ENCODE peak calls at places on chromosomes 7 and 10, in eight cellular contexts. T is PC-9, O is neural progenitor cell, Z is GM23248, L is OCI-LY7, Y is IMR-90, B is mesendoderm, K is H9. E is an unnamed sample.

GRCh38 chr7:33423646-33424020 is 294.3 kb downstream of the BBS9 start:
- DNase-seq in Z (no peak), B (peak; percentile 67), O (peak; percentile 30), T (no peak), L (peak; percentile 26), Y (no peak), K (no peak), E (no peak)

GRCh38 chr10:100907175-100907574 is 5.6 kb upstream of the SLF2 start:
- DNase-seq in B (no peak), O (no peak), T (no peak), L (no peak), Z (no peak), K (no peak), Y (no peak), E (no peak)

GRCh38 chr7:80588591-80588990 is 49.9 kb upstream of the CD36 start:
- DNase-seq in Z (peak; percentile 39), L (no peak), K (no peak), T (no peak), Y (peak; percentile 47), O (no peak), B (peak; percentile 11), E (no peak)

GRCh38 chr7:130632111-130632510 is 36.4 kb downstream of the COPG2 start:
- DNase-seq in L (no peak), B (no peak), Y (peak; percentile 72), K (no peak), O (no peak), Z (peak; percentile 45), T (no peak), E (no peak)

GRCh38 chr7:120805636-120806388 is 52.1 kb downstream of the TSPAN12 start:
- DNase-seq in O (peak; percentile 80), L (peak; percentile 66), B (peak; percentile 81), Y (peak; percentile 61), Z (peak; percentile 62), K (peak; percentile 63), T (peak; percentile 51), E (peak; percentile 74)

GRCh38 chr7:107879400-107880035 is 11.5 kb upstream of the DLD start:
- DNase-seq in L (peak; percentile 63), O (peak; percentile 65), B (peak; percentile 70), Y (peak; percentile 69), K (no peak), Z (peak; percentile 79), T (peak; percentile 39), E (peak; percentile 75)

GRCh38 chr10:20956843-20957242 is 59.7 kb upstream of the NEBL start:
- DNase-seq in B (no peak), K (no peak), O (no peak), Z (no peak), T (no peak), L (no peak), Y (no peak), E (no peak)

GRCh38 chr10:56596257-56596656 is 235.2 kb upstream of the ZWINT start:
- DNase-seq in O (no peak), T (no peak), L (no peak), Y (no peak), Z (no peak), B (no peak), K (no peak), E (no peak)

GRCh38 chr7:139683137-139683871 is 94.5 kb downstream of the HIPK2 start:
- DNase-seq in O (no peak), L (no peak), B (peak; percentile 87), T (no peak), Y (peak; percentile 61), K (no peak), Z (peak; percentile 58), E (no peak)

GRCh38 chr7:604038-604883 is 84.6 kb upstream of the PDGFA start:
- DNase-seq in B (peak; percentile 78), L (no peak), T (peak; percentile 8), Z (peak; percentile 18), Y (peak; percentile 54), O (no peak), K (no peak), E (no peak)

GRCh38 chr7:141654551-141654950 is 47.4 kb downstream of the DENND11 start:
- DNase-seq in O (peak; percentile 88), B (peak; percentile 92), Z (peak; percentile 78), L (peak; percentile 61), K (peak; percentile 76), Y (peak; percentile 69), T (peak; percentile 69), E (peak; percentile 79)

GRCh38 chr10:14453593-14453992 is 122.9 kb upstream of the FRMD4A start:
- DNase-seq in L (no peak), T (no peak), Z (no peak), O (no peak), K (no peak), B (no peak), Y (no peak), E (no peak)

GRCh38 chr10:129586897-129587443 is 119.9 kb downstream of the MGMT start:
- DNase-seq in L (peak; percentile 18), T (no peak), O (no peak), B (peak; percentile 26), K (no peak), Z (peak; percentile 23), Y (peak; percentile 1), E (no peak)

GRCh38 chr7:97731736-97732370 is at the start of gene TAC1:
- DNase-seq in Y (no peak), K (peak; percentile 68), O (peak; percentile 79), T (no peak), B (peak; percentile 74), L (no peak), Z (peak; percentile 32), E (peak; percentile 35)

GRCh38 chr10:98276316-98276715 is 8.3 kb upstream of the LOXL4 start:
- DNase-seq in O (no peak), K (no peak), B (no peak), Y (no peak), L (no peak), Z (no peak), T (no peak), E (no peak)

GRCh38 chr10:15180736-15181135 is 12.2 kb upstream of the NMT2 start:
- DNase-seq in O (no peak), B (no peak), Z (peak; percentile 54), K (no peak), Y (no peak), L (no peak), T (no peak), E (no peak)

GRCh38 chr10:114387784-114388183 is 16.5 kb downstream of the AFAP1L2 start:
- DNase-seq in T (no peak), O (peak; percentile 23), L (no peak), K (no peak), Z (no peak), Y (no peak), B (no peak), E (no peak)

DNA sequence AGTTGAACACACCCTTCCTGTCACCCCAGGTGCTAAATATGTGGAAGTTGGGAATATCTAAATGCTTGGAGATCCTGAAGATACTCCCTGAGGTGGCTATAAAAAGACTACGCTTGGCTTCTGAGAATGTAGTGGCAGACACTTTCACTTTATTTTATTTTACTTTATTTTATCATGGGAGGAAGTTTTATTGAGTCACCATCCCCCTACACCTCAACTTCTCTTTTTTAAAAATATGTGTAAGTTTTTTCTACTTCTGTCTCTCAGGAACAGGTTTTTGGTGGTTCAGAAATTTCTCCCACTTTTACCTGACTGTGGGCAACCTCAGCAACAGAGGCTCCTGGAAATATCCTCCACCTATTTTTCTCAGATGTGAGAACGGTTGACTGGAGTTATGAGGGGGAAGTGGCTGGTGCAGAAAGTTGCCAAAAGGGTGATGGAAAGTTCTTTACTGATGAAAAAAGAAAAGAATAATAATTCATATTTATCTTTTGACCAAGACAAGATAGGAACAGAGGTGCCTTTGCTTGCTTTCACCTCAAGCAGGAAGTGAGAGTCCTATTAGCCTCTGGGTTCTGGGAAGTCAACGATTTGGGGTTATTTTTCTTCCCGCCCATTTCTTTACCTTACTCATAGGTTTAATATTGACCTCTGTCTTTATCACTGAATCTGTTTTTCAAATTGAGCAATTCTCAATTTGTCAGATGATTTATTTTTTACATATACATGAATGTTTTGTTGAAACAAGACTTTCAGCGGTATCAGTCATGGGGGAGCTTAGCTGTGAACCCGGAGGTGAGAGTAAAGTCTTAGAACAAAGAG is 103.6 kb downstream of the AHR start:
- DNase-seq in Z (no peak), K (no peak), T (no peak), Y (no peak), O (no peak), L (no peak), B (no peak), E (no peak)
- H3K4me2 ChIP-seq in Z (no peak overlapping the region), K (no peak overlapping the region), T (no peak overlapping the region), Y (no peak overlapping the region), O (no peak overlapping the region), L (no peak overlapping the region), B (no peak overlapping the region), E (no peak overlapping the region)

DNA sequence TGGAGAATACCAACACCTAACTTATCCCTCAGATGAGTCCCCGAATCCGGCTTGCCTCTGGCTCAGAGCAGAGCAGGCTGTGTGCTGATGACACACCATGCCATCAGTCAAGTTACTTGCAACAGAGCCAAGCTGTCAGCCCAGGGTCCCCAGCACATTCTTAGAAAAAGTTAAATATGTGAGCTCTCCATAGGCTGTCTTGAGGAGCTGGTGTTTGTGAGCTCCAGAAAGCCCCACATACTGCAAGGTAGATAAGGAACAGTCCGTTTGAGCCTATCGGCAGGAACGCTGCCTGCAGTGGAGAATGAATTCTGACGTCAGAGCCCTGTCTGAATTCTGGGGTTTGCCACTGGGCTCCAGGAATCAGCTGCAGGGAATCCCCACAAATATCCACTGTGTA is 3.8 kb downstream of the SFXN4 start:
- DNase-seq in T (no peak), Z (peak; percentile 65), B (no peak), O (no peak), K (no peak), L (no peak), Y (peak; percentile 76), E (no peak)
- H3K4me2 ChIP-seq in T (no peak overlapping the region), Z (peak overlapping the region; percentile 13), B (no peak overlapping the region), O (no peak overlapping the region), K (no peak overlapping the region), L (no peak overlapping the region), Y (no peak overlapping the region), E (no peak overlapping the region)

DNA sequence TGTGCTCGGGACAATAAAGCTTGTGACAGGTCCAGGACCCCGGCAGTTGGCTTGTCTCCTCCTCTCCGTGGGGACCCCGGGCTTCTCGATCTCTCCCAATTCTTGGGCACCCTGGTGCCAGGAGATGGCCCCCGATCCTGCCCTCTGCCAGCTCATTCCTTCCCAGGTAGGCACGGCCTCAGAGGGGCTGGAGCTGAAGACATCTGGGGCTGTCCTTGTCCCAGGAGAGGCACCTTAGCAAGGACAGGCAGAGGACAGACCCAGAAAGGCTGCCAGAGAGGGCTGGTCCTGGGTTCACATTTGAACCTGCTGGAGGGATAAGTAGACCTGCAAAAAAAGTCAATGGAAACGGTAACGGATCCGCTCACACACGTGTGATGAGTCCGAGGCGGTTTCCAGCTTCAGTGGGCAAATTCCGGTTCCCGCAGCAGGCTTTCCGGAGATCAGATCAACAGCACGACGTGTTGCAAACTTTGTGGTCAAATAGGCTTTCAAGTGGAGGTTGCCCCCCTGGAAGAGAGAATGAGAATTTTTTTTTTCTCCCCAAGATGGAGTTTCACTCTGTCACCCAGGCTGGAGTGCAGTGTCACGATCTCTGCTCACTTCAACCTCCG is 47.7 kb upstream of the GTF2IRD1 start:
- DNase-seq in K (no peak), T (no peak), L (no peak), B (no peak), Y (no peak), O (no peak), Z (no peak), E (no peak)
- H3K4me2 ChIP-seq in K (no peak overlapping the region), T (no peak overlapping the region), L (no peak overlapping the region), B (no peak overlapping the region), Y (no peak overlapping the region), O (peak overlapping the region; percentile 73), Z (no peak overlapping the region), E (no peak overlapping the region)

DNA sequence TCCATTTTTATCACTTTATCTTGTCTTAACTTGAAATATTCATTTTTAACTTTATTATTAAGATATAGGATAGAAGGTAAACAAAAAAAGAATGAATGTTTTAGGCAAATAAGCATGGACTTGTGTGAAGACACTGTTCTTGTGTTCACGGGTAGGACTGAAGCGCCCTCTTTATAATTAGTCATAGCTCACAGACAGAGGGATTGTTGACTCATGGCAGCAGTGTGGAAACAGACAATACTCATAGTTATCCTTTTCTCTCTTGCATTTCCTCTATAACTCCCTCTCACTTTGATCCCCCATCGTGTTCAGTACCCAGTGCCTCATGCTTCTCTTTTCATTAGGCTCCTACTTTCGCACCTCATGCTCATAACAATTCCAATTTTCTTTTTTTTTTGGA is 731.8 kb downstream of the PHTF2 start:
- DNase-seq in K (no peak), Y (peak; percentile 83), O (no peak), Z (peak; percentile 89), T (no peak), L (no peak), B (no peak), E (no peak)
- H3K4me2 ChIP-seq in K (no peak overlapping the region), Y (no peak overlapping the region), O (no peak overlapping the region), Z (peak overlapping the region; percentile 55), T (no peak overlapping the region), L (no peak overlapping the region), B (no peak overlapping the region), E (no peak overlapping the region)